ENCODE peak calls at places on chromosomes 3 and 15, in four cellular contexts. One of them, this sample, is unnamed.

GRCh38 chr3:13857702-13858380 is 22.0 kb downstream of the WNT7A start:
- DNase-seq in SW480: no peak
- DNase-seq in Jurkat, Clone E6-1: no peak
- DNase-seq in lung microvascular endothelial cell: no peak
- DNase-seq in this sample: no peak

GRCh38 chr3:31884251-31884650 is 96.8 kb downstream of the OSBPL10 start:
- DNase-seq in Jurkat, Clone E6-1: no peak
- DNase-seq in lung microvascular endothelial cell: no peak
- DNase-seq in SW480: no peak
- DNase-seq in this sample: no peak

GRCh38 chr15:43285609-43286037 is 18.9 kb upstream of the TGM5 start:
- DNase-seq in SW480: peak
- DNase-seq in lung microvascular endothelial cell: peak
- DNase-seq in Jurkat, Clone E6-1: peak
- DNase-seq in this sample: peak

GRCh38 chr3:70580021-70580420 is 267.6 kb upstream of the MDFIC2 start:
- DNase-seq in Jurkat, Clone E6-1: no peak
- DNase-seq in SW480: no peak
- DNase-seq in lung microvascular endothelial cell: no peak
- DNase-seq in this sample: no peak

GRCh38 chr3:13501527-13501926 is 21.4 kb downstream of the HDAC11 start:
- DNase-seq in SW480: no peak
- DNase-seq in Jurkat, Clone E6-1: no peak
- DNase-seq in lung microvascular endothelial cell: no peak
- DNase-seq in this sample: no peak

GRCh38 chr3:124887177-124887995 is at the start of gene ITGB5:
- DNase-seq in lung microvascular endothelial cell: peak
- DNase-seq in SW480: peak
- DNase-seq in Jurkat, Clone E6-1: no peak
- DNase-seq in this sample: peak

GRCh38 chr3:107216711-107217110 is 160.5 kb upstream of the CCDC54 start:
- DNase-seq in lung microvascular endothelial cell: no peak
- DNase-seq in Jurkat, Clone E6-1: no peak
- DNase-seq in SW480: no peak
- DNase-seq in this sample: no peak

GRCh38 chr3:15636028-15636709 is 34.6 kb downstream of the BTD start:
- DNase-seq in Jurkat, Clone E6-1: no peak
- DNase-seq in lung microvascular endothelial cell: peak
- DNase-seq in SW480: no peak
- DNase-seq in this sample: no peak

GRCh38 chr3:146972726-146973125 is 367.6 kb upstream of the PLSCR5 start:
- DNase-seq in lung microvascular endothelial cell: no peak
- DNase-seq in Jurkat, Clone E6-1: no peak
- DNase-seq in SW480: peak
- DNase-seq in this sample: no peak

GRCh38 chr3:182920515-182921084 is 59.7 kb downstream of the DCUN1D1 start:
- DNase-seq in Jurkat, Clone E6-1: no peak
- DNase-seq in SW480: no peak
- DNase-seq in lung microvascular endothelial cell: no peak
- DNase-seq in this sample: peak

GRCh38 chr3:150074277-150074676 is 103.6 kb upstream of the PFN2 start:
- DNase-seq in SW480: no peak
- DNase-seq in lung microvascular endothelial cell: no peak
- DNase-seq in Jurkat, Clone E6-1: no peak
- DNase-seq in this sample: no peak

GRCh38 chr3:183265157-183265642 is 12.1 kb downstream of the B3GNT5 start:
- DNase-seq in SW480: peak
- DNase-seq in Jurkat, Clone E6-1: no peak
- DNase-seq in lung microvascular endothelial cell: peak
- DNase-seq in this sample: no peak

GRCh38 chr3:10601131-10601856 is 95.9 kb upstream of the ATP2B2 start:
- DNase-seq in lung microvascular endothelial cell: no peak
- DNase-seq in Jurkat, Clone E6-1: no peak
- DNase-seq in SW480: no peak
- DNase-seq in this sample: no peak

GRCh38 chr3:108320746-108321350 is 24.5 kb downstream of the HHLA2 start:
- DNase-seq in SW480: no peak
- DNase-seq in Jurkat, Clone E6-1: no peak
- DNase-seq in lung microvascular endothelial cell: no peak
- DNase-seq in this sample: no peak

GRCh38 chr3:36496734-36497133 is 116.4 kb downstream of the STAC start:
- DNase-seq in Jurkat, Clone E6-1: no peak
- DNase-seq in lung microvascular endothelial cell: no peak
- DNase-seq in SW480: no peak
- DNase-seq in this sample: no peak

This sample was measured in HT-29.